ENCODE peak calls at places on chromosomes 16 and 17, in five cellular contexts. L is fibroblast of the aortic adventitia, H is BE2C, D is nephron progenitor cell, S is endothelial cell. Z is an unnamed sample.

GRCh38 chr16:48498761-48499600 is 111.0 kb downstream of the N4BP1 start:
- DNase-seq in D (peak), S (no peak), L (peak), H (no peak), Z (no peak)

GRCh38 chr16:30924086-30924714 is 828 bp downstream of the FBXL19 start:
- DNase-seq in S (peak), H (no peak), D (peak), L (no peak), Z (no peak)

GRCh38 chr17:28404461-28404811 is 1.6 kb downstream of the SLC46A1 start:
- DNase-seq in H (no peak), L (no peak), D (no peak), S (no peak), Z (no peak)

GRCh38 chr17:75902406-75902805 is 2.3 kb downstream of the MRPL38 start:
- DNase-seq in H (no peak), S (no peak), D (no peak), L (no peak), Z (no peak)

GRCh38 chr16:58345574-58346354 is 46.5 kb upstream of the GINS3 start:
- DNase-seq in D (no peak), H (no peak), L (peak), S (no peak), Z (no peak)

GRCh38 chr17:41666336-41666680 is 22.4 kb upstream of the EIF1 start:
- DNase-seq in L (peak), S (peak), D (no peak), H (peak), Z (peak)

GRCh38 chr17:53032861-53033271 is 789.9 kb upstream of the KIF2B start:
- DNase-seq in L (no peak), S (peak), H (peak), D (peak), Z (no peak)

GRCh38 chr17:79028496-79029326 is 4.7 kb downstream of the C1QTNF1 start:
- DNase-seq in D (no peak), L (no peak), H (no peak), S (no peak), Z (no peak)

GRCh38 chr16:84117482-84117843 is 721 bp upstream of the MBTPS1 start:
- DNase-seq in D (no peak), L (no peak), S (no peak), H (no peak), Z (no peak)

GRCh38 chr17:81200695-81201580 is 21.8 kb downstream of the CEP131 start:
- DNase-seq in H (peak), S (peak), L (peak), D (peak), Z (no peak)

GRCh38 chr17:12089809-12090384 is 69.2 kb downstream of the MAP2K4 start:
- DNase-seq in S (no peak), D (no peak), H (no peak), L (peak), Z (no peak)

GRCh38 chr17:6913608-6914443 is 82.0 kb upstream of the ALOX12 start:
- DNase-seq in D (peak), H (peak), L (peak), S (peak), Z (peak)

GRCh38 chr17:58239987-58240386 is 1.6 kb downstream of the LPO start:
- DNase-seq in H (no peak), S (no peak), D (no peak), L (no peak), Z (no peak)

GRCh38 chr16:78211951-78212350 is 112.5 kb downstream of the WWOX start:
- DNase-seq in D (no peak), L (no peak), H (no peak), S (no peak), Z (no peak)

GRCh38 chr17:1039511-1040215 is 42.7 kb downstream of the TIMM22 start:
- DNase-seq in L (no peak), H (no peak), D (no peak), S (peak), Z (no peak)

GRCh38 chr17:7523033-7523432 is 25.8 kb upstream of the TNFSF12 start:
- DNase-seq in L (peak), S (no peak), D (peak), H (no peak), Z (no peak)

GRCh38 chr17:46818319-46818928 is at the start of gene WNT3:
- DNase-seq in H (peak), L (no peak), S (peak), D (peak), Z (no peak)

GRCh38 chr17:65430209-65430833 is 131.1 kb downstream of the AXIN2 start:
- DNase-seq in D (no peak), L (no peak), S (no peak), H (no peak), Z (no peak)

GRCh38 chr17:27346228-27346899 is 52.5 kb downstream of the WSB1 start:
- DNase-seq in L (no peak), D (no peak), S (no peak), H (no peak), Z (no peak)

GRCh38 chr17:5583426-5584382 is 605 bp downstream of the NLRP1 start:
- DNase-seq in H (no peak), D (no peak), S (no peak), L (peak), Z (no peak)

GRCh38 chr17:46201491-46201890 is 8.3 kb upstream of the KANSL1 start:
- DNase-seq in L (no peak), H (no peak), D (no peak), S (no peak), Z (no peak)

GRCh38 chr17:79545251-79546005 is 65.4 kb downstream of the RBFOX3 start:
- DNase-seq in H (no peak), L (no peak), D (no peak), S (no peak), Z (no peak)

DNA sequence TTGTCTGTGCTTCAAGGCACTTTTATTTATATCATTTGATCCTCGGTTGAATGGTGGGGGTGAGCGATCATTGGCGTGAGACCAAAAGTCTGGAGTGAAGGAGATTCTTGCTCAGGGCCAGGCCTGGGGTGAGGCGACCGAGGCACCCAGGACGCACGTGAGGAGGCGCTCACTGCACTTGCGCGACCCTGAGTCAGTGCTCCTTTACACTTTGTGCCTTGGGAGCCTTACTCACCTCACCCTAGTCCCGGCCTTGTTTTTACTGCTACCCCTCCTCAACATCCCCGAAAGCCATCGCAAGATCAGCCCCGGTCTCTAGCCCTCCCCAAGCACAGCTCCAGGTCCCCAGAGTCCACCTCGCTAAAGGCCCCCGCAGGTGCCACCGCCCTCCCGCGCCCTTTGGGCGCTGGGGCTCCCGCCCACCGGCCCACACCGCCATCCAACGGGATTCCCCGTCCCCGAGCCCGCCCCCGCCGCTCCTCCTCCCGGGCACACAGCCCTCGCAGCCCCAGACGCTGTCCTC is 496 bp downstream of the EZH1 start:
- DNase-seq in L (peak), H (peak), S (no peak), D (no peak), Z (peak)
- TF ChIP-seq CTCF in L (no peak), H (no peak), S (no peak), D (no peak), Z (no peak)

GRCh38 chr17:56320443-56320842 is 167.2 kb downstream of the ANKFN1 start:
- DNase-seq in H (no peak), S (no peak), D (no peak), L (peak), Z (no peak)

GRCh38 chr17:56317351-56318208 is 164.3 kb downstream of the ANKFN1 start:
- DNase-seq in L (no peak), D (no peak), S (no peak), H (no peak), Z (no peak)

GRCh38 chr17:56322991-56323390 is 169.7 kb downstream of the ANKFN1 start:
- DNase-seq in D (no peak), L (no peak), S (no peak), H (no peak), Z (no peak)

GRCh38 chr17:56316604-56317003 is 163.3 kb downstream of the ANKFN1 start:
- DNase-seq in S (no peak), H (no peak), D (no peak), L (no peak), Z (no peak)

GRCh38 chr17:56319531-56319930 is 166.3 kb downstream of the ANKFN1 start:
- DNase-seq in H (no peak), S (no peak), L (peak), D (no peak), Z (no peak)
- TF ChIP-seq CTCF in H (peak), S (peak), L (peak), D (peak), Z (no peak)

DNA sequence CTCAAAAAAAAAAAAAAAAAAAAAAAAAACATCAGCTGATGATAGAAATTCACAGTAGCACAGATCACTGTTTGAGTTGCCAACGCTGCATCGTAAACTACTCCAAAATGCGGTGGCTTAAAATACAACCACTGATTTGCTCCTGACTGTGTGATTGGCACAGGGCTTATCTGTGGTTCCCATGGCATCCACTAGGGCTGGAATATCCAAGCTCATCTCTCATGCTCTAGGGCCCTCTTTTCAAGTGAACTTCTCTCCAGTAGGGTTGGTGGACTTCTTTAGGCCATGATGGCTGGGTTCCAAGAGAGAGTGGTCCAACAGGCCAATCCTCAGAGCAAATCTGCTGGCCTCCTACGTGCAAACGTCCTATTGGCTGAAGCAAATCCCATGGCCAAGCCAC is 15.9 kb upstream of the GPRC5B start:
- DNase-seq in H (no peak), L (no peak), D (no peak), S (no peak), Z (no peak)
- TF ChIP-seq CTCF in H (peak), L (peak), D (no peak), S (no peak), Z (no peak)

DNA sequence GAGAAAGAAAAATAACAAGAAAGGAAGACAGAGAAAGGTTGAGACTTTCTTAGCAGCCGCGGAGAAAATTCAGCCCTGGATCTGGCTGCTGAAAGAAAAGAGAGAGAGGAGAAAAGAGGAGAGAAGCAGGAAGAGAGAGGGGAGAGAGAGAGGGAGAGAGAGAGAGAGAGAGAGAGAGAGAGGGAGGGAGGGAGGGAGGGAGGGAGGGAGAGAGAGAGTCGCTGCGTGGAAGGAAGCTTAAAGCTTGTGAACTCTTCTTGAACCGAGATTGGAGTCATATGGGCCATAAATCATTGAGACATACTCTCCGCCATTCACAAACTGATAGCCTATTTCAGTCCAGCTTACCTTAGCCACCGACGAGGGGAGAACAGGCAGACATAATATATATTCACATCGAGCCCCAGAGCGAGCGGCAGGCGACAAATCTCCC is 10.3 kb upstream of the HOXB2 start:
- DNase-seq in L (peak), S (no peak), D (no peak), H (no peak), Z (no peak)
- TF ChIP-seq CTCF in L (no peak), S (no peak), D (no peak), H (no peak), Z (no peak)

GRCh38 chr16:785563-786535 is 2.3 kb downstream of the RPUSD1 start:
- DNase-seq in H (peak), L (peak), S (peak), D (peak), Z (peak)
- TF ChIP-seq CTCF in H (peak), L (peak), S (peak), D (peak), Z (peak)

DNA sequence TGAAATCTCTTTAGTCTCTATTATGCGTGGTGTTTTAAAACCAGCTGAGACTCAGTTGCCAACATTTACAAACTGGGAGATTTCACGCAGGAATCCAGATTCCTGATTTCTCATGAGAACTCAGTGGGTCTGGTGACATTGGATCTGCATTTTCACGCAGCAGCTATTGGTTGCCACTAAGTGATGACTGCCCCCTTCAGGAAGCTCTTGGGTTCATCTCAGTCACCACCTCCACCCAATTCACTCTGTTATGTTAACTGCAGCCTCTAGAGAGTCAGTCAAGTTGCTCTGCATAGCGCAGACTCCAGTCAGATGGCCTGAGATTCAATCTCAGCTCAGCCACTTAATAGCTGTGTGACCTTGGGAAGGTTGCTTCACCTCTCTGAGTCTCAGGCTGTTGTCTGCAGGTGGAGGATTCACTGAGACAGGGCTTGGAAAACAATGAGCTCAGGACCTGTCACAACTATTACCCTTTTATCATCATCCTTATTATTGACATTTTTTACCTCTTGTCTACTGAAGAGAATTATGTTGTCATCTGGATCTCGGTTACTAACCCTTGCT is 6.4 kb downstream of the SHISA9 start:
- DNase-seq in S (no peak), L (no peak), D (no peak), H (no peak), Z (no peak)
- TF ChIP-seq CTCF in S (no peak), L (no peak), D (no peak), H (peak), Z (no peak)

GRCh38 chr17:39271546-39271945 is 45.8 kb upstream of the STAC2 start:
- DNase-seq in D (no peak), L (peak), H (no peak), S (no peak), Z (no peak)

GRCh38 chr17:39276113-39276512 is 50.4 kb upstream of the STAC2 start:
- DNase-seq in D (no peak), H (no peak), L (no peak), S (no peak), Z (no peak)

DNA sequence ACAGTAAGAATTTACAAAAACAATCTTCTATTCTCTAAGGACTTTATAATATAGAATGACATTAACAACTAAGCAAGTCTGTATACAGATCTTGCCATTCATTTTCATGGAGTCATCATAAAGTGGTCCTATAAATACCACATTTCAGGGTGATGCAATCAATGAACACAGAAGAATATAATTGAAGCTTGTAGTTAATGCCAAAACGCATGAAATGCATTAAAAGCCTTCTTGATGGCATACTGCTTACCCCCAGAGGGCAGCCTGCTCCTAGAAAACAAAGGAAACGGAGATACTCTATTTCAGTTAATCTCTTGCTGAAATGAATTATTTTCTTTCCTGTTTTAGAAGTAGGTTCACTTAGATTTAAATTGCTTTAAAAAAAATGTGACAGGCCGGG is 45.2 kb upstream of the STAC2 start:
- DNase-seq in D (no peak), H (peak), S (no peak), L (peak), Z (no peak)
- TF ChIP-seq CTCF in D (no peak), H (peak), S (no peak), L (peak), Z (no peak)

DNA sequence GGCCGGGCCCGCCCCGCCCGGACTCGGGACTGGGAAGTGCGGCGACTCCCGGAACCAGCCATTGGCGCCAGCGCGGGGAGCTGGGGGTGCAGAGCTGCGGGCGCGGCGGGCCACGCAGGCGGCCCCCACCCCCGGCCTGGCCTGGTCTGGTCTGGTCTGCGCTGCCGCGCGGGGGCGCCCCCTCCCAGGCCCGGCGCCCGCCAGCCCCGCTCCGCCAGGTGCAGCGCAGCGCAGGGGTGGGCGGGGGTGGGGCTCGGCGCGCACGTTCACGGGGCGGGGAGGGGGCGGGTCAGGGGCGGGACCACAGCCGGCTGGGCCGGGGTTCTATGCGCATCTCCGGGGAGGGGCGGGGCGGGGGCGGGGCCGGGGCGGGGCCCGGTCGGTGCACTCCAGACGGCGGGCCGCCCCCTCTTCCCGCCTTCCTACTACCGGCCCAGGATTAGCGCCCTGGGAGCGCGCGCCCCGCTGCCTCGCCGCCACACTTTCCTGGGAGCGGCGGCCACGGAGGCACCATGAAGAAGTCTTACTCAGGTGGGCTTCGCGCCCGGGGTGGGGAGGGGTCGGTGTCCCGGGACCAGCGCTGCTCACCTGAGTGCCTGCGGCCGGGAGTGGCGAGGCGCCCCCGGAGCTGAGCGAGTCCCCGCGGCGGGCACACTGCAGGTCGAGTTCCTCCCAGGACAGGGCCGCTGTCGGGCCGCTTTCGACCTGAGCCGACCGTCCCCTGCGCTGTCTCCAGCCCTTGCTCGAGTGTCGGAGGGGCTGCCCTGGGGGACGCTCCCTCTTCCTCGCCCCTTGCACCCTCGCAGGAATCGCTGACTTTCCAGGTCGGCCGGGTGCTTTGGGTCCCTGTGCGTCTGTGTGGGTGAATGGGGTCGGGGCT is 140.5 kb downstream of the SEC14L1 start:
- DNase-seq in L (no peak), H (peak), S (peak), D (peak), Z (peak)
- TF ChIP-seq CTCF in L (no peak), H (no peak), S (no peak), D (no peak), Z (no peak)